ENCODE peak calls at places on chromosomes 2 and 18, in six cellular contexts. One of them, this sample, is unnamed.

GRCh38 chr2:149087751-149088150 is 49.3 kb downstream of the LYPD6B start:
- DNase-seq in tibial nerve: no peak
- DNase-seq in CD4-positive, CD25-positive, alpha-beta regulatory T cell: peak; percentile 2
- DNase-seq in neuronal stem cell: no peak
- DNase-seq in lung: no peak
- DNase-seq in Peyer's patch: no peak
- DNase-seq in this sample: no peak

GRCh38 chr2:177344316-177344715 is 48.3 kb upstream of the AGPS start:
- DNase-seq in tibial nerve: no peak
- DNase-seq in CD4-positive, CD25-positive, alpha-beta regulatory T cell: no peak
- DNase-seq in neuronal stem cell: no peak
- DNase-seq in lung: no peak
- DNase-seq in Peyer's patch: no peak
- DNase-seq in this sample: no peak

GRCh38 chr2:527581-527980 is 149.6 kb downstream of the TMEM18 start:
- DNase-seq in tibial nerve: no peak
- DNase-seq in CD4-positive, CD25-positive, alpha-beta regulatory T cell: no peak
- DNase-seq in neuronal stem cell: no peak
- DNase-seq in lung: no peak
- DNase-seq in Peyer's patch: no peak
- DNase-seq in this sample: no peak

GRCh38 chr2:195364015-195364965 is 292.7 kb upstream of the SLC39A10 start:
- DNase-seq in tibial nerve: no peak
- DNase-seq in CD4-positive, CD25-positive, alpha-beta regulatory T cell: no peak
- DNase-seq in neuronal stem cell: no peak
- DNase-seq in lung: no peak
- DNase-seq in Peyer's patch: no peak
- DNase-seq in this sample: no peak

GRCh38 chr2:174607989-174608865 is 10.6 kb upstream of the WIPF1 start:
- DNase-seq in tibial nerve: no peak
- DNase-seq in CD4-positive, CD25-positive, alpha-beta regulatory T cell: peak; percentile 73
- DNase-seq in neuronal stem cell: no peak
- DNase-seq in lung: no peak
- DNase-seq in Peyer's patch: no peak
- DNase-seq in this sample: no peak

GRCh38 chr2:19611491-19612332 is 253.3 kb upstream of the OSR1 start:
- DNase-seq in tibial nerve: no peak
- DNase-seq in CD4-positive, CD25-positive, alpha-beta regulatory T cell: no peak
- DNase-seq in neuronal stem cell: no peak
- DNase-seq in lung: no peak
- DNase-seq in Peyer's patch: peak; percentile 49
- DNase-seq in this sample: no peak

GRCh38 chr2:88829607-88830463 is 138.4 kb downstream of the RPIA start:
- DNase-seq in tibial nerve: no peak
- DNase-seq in CD4-positive, CD25-positive, alpha-beta regulatory T cell: no peak
- DNase-seq in neuronal stem cell: no peak
- DNase-seq in lung: no peak
- DNase-seq in Peyer's patch: no peak
- DNase-seq in this sample: no peak

GRCh38 chr2:20657522-20658235 is 6.8 kb upstream of the HS1BP3 start:
- DNase-seq in tibial nerve: no peak
- DNase-seq in CD4-positive, CD25-positive, alpha-beta regulatory T cell: no peak
- DNase-seq in neuronal stem cell: no peak
- DNase-seq in lung: no peak
- DNase-seq in Peyer's patch: no peak
- DNase-seq in this sample: no peak

GRCh38 chr2:29012211-29012681 is 31.1 kb downstream of the TOGARAM2 start:
- DNase-seq in tibial nerve: peak; percentile 23
- DNase-seq in CD4-positive, CD25-positive, alpha-beta regulatory T cell: peak; percentile 65
- DNase-seq in neuronal stem cell: no peak
- DNase-seq in lung: peak; percentile 36
- DNase-seq in Peyer's patch: peak; percentile 80
- DNase-seq in this sample: no peak

GRCh38 chr2:30366199-30366691 is 80.8 kb upstream of the LCLAT1 start:
- DNase-seq in tibial nerve: no peak
- DNase-seq in CD4-positive, CD25-positive, alpha-beta regulatory T cell: peak; percentile 22
- DNase-seq in neuronal stem cell: no peak
- DNase-seq in lung: no peak
- DNase-seq in Peyer's patch: no peak
- DNase-seq in this sample: no peak

GRCh38 chr2:175595139-175595538 is 406.9 kb downstream of the LNPK start:
- DNase-seq in tibial nerve: no peak
- DNase-seq in CD4-positive, CD25-positive, alpha-beta regulatory T cell: no peak
- DNase-seq in neuronal stem cell: no peak
- DNase-seq in lung: no peak
- DNase-seq in Peyer's patch: no peak
- DNase-seq in this sample: no peak

GRCh38 chr18:71371951-71372605 is 1083.2 kb downstream of the SOCS6 start:
- DNase-seq in tibial nerve: no peak
- DNase-seq in CD4-positive, CD25-positive, alpha-beta regulatory T cell: no peak
- DNase-seq in neuronal stem cell: no peak
- DNase-seq in lung: no peak
- DNase-seq in Peyer's patch: no peak
- DNase-seq in this sample: no peak

GRCh38 chr2:235773188-235773928 is 279.5 kb downstream of the AGAP1 start:
- DNase-seq in tibial nerve: no peak
- DNase-seq in CD4-positive, CD25-positive, alpha-beta regulatory T cell: no peak
- DNase-seq in neuronal stem cell: no peak
- DNase-seq in lung: no peak
- DNase-seq in Peyer's patch: no peak
- DNase-seq in this sample: no peak

GRCh38 chr2:240936106-240936505 is 30.0 kb downstream of the CROCC2 start:
- DNase-seq in tibial nerve: peak; percentile 6
- DNase-seq in CD4-positive, CD25-positive, alpha-beta regulatory T cell: no peak
- DNase-seq in neuronal stem cell: no peak
- DNase-seq in lung: no peak
- DNase-seq in Peyer's patch: peak; percentile 30
- DNase-seq in this sample: no peak

GRCh38 chr2:18171191-18172139 is 293.0 kb downstream of the KCNS3 start:
- DNase-seq in tibial nerve: no peak
- DNase-seq in CD4-positive, CD25-positive, alpha-beta regulatory T cell: no peak
- DNase-seq in neuronal stem cell: no peak
- DNase-seq in lung: peak; percentile 63
- DNase-seq in Peyer's patch: peak; percentile 52
- DNase-seq in this sample: no peak

GRCh38 chr2:108287169-108287568 is 1.5 kb upstream of the SULT1C2 start:
- DNase-seq in tibial nerve: no peak
- DNase-seq in CD4-positive, CD25-positive, alpha-beta regulatory T cell: no peak
- DNase-seq in neuronal stem cell: no peak
- DNase-seq in lung: no peak
- DNase-seq in Peyer's patch: no peak
- DNase-seq in this sample: no peak

GRCh38 chr2:10776231-10776977 is 36.2 kb downstream of the PDIA6 start:
- DNase-seq in tibial nerve: no peak
- DNase-seq in CD4-positive, CD25-positive, alpha-beta regulatory T cell: no peak
- DNase-seq in neuronal stem cell: no peak
- DNase-seq in lung: no peak
- DNase-seq in Peyer's patch: peak; percentile 44
- DNase-seq in this sample: no peak

GRCh38 chr2:120920438-120920814 is 184.8 kb downstream of the GLI2 start:
- DNase-seq in tibial nerve: no peak
- DNase-seq in CD4-positive, CD25-positive, alpha-beta regulatory T cell: no peak
- DNase-seq in neuronal stem cell: no peak
- DNase-seq in lung: no peak
- DNase-seq in Peyer's patch: no peak
- DNase-seq in this sample: no peak

GRCh38 chr18:13266208-13267100 is 47.9 kb downstream of the LDLRAD4 start:
- DNase-seq in tibial nerve: no peak
- DNase-seq in CD4-positive, CD25-positive, alpha-beta regulatory T cell: peak; percentile 74
- DNase-seq in neuronal stem cell: no peak
- DNase-seq in lung: no peak
- DNase-seq in Peyer's patch: peak; percentile 42
- DNase-seq in this sample: no peak

GRCh38 chr18:321839-322467 is 54.1 kb upstream of the THOC1 start:
- DNase-seq in tibial nerve: no peak
- DNase-seq in CD4-positive, CD25-positive, alpha-beta regulatory T cell: peak; percentile 16
- DNase-seq in neuronal stem cell: no peak
- DNase-seq in lung: no peak
- DNase-seq in Peyer's patch: no peak
- DNase-seq in this sample: no peak
- H3K27ac ChIP-seq in tibial nerve: no peak overlapping the region
- H3K27ac ChIP-seq in CD4-positive, CD25-positive, alpha-beta regulatory T cell: no peak overlapping the region
- H3K27ac ChIP-seq in neuronal stem cell: no peak overlapping the region
- H3K27ac ChIP-seq in lung: no peak overlapping the region
- H3K27ac ChIP-seq in Peyer's patch: no peak overlapping the region
- H3K27ac ChIP-seq in this sample: no peak overlapping the region

GRCh38 chr2:238116298-238117198 is 16.4 kb downstream of the ESPNL start:
- DNase-seq in tibial nerve: no peak
- DNase-seq in CD4-positive, CD25-positive, alpha-beta regulatory T cell: no peak
- DNase-seq in neuronal stem cell: no peak
- DNase-seq in lung: no peak
- DNase-seq in Peyer's patch: no peak
- DNase-seq in this sample: no peak
- H3K4me3 ChIP-seq in tibial nerve: no peak overlapping the region
- H3K4me3 ChIP-seq in CD4-positive, CD25-positive, alpha-beta regulatory T cell: no peak overlapping the region
- H3K4me3 ChIP-seq in neuronal stem cell: no peak overlapping the region
- H3K4me3 ChIP-seq in lung: no peak overlapping the region
- H3K4me3 ChIP-seq in Peyer's patch: no peak overlapping the region
- H3K4me3 ChIP-seq in this sample: no peak overlapping the region

GRCh38 chr18:58942486-58942885 is 77.8 kb downstream of the ZNF532 start:
- DNase-seq in tibial nerve: no peak
- DNase-seq in CD4-positive, CD25-positive, alpha-beta regulatory T cell: no peak
- DNase-seq in neuronal stem cell: no peak
- DNase-seq in lung: no peak
- DNase-seq in Peyer's patch: no peak
- DNase-seq in this sample: no peak

GRCh38 chr18:58943896-58944295 is 79.2 kb downstream of the ZNF532 start:
- DNase-seq in tibial nerve: no peak
- DNase-seq in CD4-positive, CD25-positive, alpha-beta regulatory T cell: no peak
- DNase-seq in neuronal stem cell: no peak
- DNase-seq in lung: no peak
- DNase-seq in Peyer's patch: no peak
- DNase-seq in this sample: no peak

GRCh38 chr18:58937204-58937603 is 72.5 kb downstream of the ZNF532 start:
- DNase-seq in tibial nerve: no peak
- DNase-seq in CD4-positive, CD25-positive, alpha-beta regulatory T cell: no peak
- DNase-seq in neuronal stem cell: no peak
- DNase-seq in lung: no peak
- DNase-seq in Peyer's patch: no peak
- DNase-seq in this sample: no peak

GRCh38 chr18:58937913-58938312 is 73.2 kb downstream of the ZNF532 start:
- DNase-seq in tibial nerve: no peak
- DNase-seq in CD4-positive, CD25-positive, alpha-beta regulatory T cell: no peak
- DNase-seq in neuronal stem cell: no peak
- DNase-seq in lung: no peak
- DNase-seq in Peyer's patch: no peak
- DNase-seq in this sample: no peak

GRCh38 chr18:58941426-58942099 is 76.9 kb downstream of the ZNF532 start:
- DNase-seq in tibial nerve: no peak
- DNase-seq in CD4-positive, CD25-positive, alpha-beta regulatory T cell: no peak
- DNase-seq in neuronal stem cell: no peak
- DNase-seq in lung: no peak
- DNase-seq in Peyer's patch: no peak
- DNase-seq in this sample: no peak
- H3K27ac ChIP-seq in tibial nerve: no peak overlapping the region
- H3K27ac ChIP-seq in CD4-positive, CD25-positive, alpha-beta regulatory T cell: no peak overlapping the region
- H3K27ac ChIP-seq in neuronal stem cell: no peak overlapping the region
- H3K27ac ChIP-seq in lung: no peak overlapping the region
- H3K27ac ChIP-seq in Peyer's patch: no peak overlapping the region
- H3K27ac ChIP-seq in this sample: no peak overlapping the region

GRCh38 chr2:74844752-74845151 is 10.8 kb downstream of the HK2 start:
- DNase-seq in tibial nerve: no peak
- DNase-seq in CD4-positive, CD25-positive, alpha-beta regulatory T cell: no peak
- DNase-seq in neuronal stem cell: no peak
- DNase-seq in lung: no peak
- DNase-seq in Peyer's patch: no peak
- DNase-seq in this sample: no peak

GRCh38 chr2:74845991-74846390 is 12.1 kb downstream of the HK2 start:
- DNase-seq in tibial nerve: no peak
- DNase-seq in CD4-positive, CD25-positive, alpha-beta regulatory T cell: no peak
- DNase-seq in neuronal stem cell: no peak
- DNase-seq in lung: no peak
- DNase-seq in Peyer's patch: no peak
- DNase-seq in this sample: no peak

GRCh38 chr2:74846481-74846880 is 12.6 kb downstream of the HK2 start:
- DNase-seq in tibial nerve: no peak
- DNase-seq in CD4-positive, CD25-positive, alpha-beta regulatory T cell: no peak
- DNase-seq in neuronal stem cell: no peak
- DNase-seq in lung: no peak
- DNase-seq in Peyer's patch: no peak
- DNase-seq in this sample: no peak

GRCh38 chr2:74843371-74844298 is 9.7 kb downstream of the HK2 start:
- DNase-seq in tibial nerve: no peak
- DNase-seq in CD4-positive, CD25-positive, alpha-beta regulatory T cell: peak; percentile 82
- DNase-seq in neuronal stem cell: no peak
- DNase-seq in lung: no peak
- DNase-seq in Peyer's patch: peak; percentile 69
- DNase-seq in this sample: no peak

DNA sequence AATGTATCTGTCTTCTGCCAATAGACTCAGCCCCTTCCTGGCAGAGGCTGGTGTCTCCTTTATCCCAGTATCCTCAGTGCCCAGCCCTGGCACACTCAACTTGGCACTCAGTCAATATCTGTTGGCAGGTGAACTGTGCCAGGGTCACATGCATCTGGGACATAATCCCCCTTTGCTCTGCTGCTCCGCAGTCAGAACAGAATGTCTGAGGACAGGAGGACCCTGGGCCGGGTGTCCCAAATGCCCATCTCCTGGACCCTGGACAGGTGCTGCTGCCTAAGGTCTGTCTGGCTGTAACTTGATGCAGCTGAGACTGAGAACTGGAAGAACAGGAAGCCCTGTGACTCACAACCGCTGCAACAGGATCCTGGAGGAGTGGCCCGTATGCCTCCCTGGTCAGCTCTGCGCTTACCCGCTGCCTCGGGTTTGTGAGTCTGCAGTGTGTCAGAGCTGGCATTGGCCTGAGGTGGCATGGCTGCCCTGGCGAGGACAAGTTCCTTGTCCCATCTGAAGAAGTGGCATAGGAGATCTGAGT is 11.4 kb downstream of the HK2 start:
- DNase-seq in tibial nerve: peak; percentile 32
- DNase-seq in CD4-positive, CD25-positive, alpha-beta regulatory T cell: no peak
- DNase-seq in neuronal stem cell: no peak
- DNase-seq in lung: peak; percentile 88
- DNase-seq in Peyer's patch: peak; percentile 91
- DNase-seq in this sample: peak; percentile 55
- H3K4me3 ChIP-seq in tibial nerve: no peak overlapping the region
- H3K4me3 ChIP-seq in CD4-positive, CD25-positive, alpha-beta regulatory T cell: no peak overlapping the region
- H3K4me3 ChIP-seq in neuronal stem cell: no peak overlapping the region
- H3K4me3 ChIP-seq in lung: no peak overlapping the region
- H3K4me3 ChIP-seq in Peyer's patch: no peak overlapping the region
- H3K4me3 ChIP-seq in this sample: no peak overlapping the region